ENCODE peak calls at places on chromosome 19, in five cellular contexts. One of them, this sample, is unnamed.

GRCh38 chr19:2151339-2152229 is at the start of gene AP3D1:
- DNase-seq in suprapubic skin: peak; percentile 100
- DNase-seq in ovary: peak; percentile 100
- DNase-seq in tibial nerve: peak; percentile 99
- DNase-seq in sigmoid colon: peak; percentile 100
- DNase-seq in this sample: peak; percentile 100

GRCh38 chr19:38616265-38616664 is 1.5 kb downstream of the MAP4K1 start:
- DNase-seq in sigmoid colon: no peak
- DNase-seq in tibial nerve: no peak
- DNase-seq in ovary: no peak
- DNase-seq in suprapubic skin: no peak
- DNase-seq in this sample: no peak

GRCh38 chr19:22503524-22503923 is 81.4 kb upstream of the ZNF98 start:
- DNase-seq in sigmoid colon: no peak
- DNase-seq in ovary: no peak
- DNase-seq in tibial nerve: no peak
- DNase-seq in suprapubic skin: no peak
- DNase-seq in this sample: no peak

GRCh38 chr19:32550666-32551065 is 30.3 kb upstream of the PDCD5 start:
- DNase-seq in tibial nerve: no peak
- DNase-seq in suprapubic skin: no peak
- DNase-seq in ovary: no peak
- DNase-seq in sigmoid colon: no peak
- DNase-seq in this sample: no peak

GRCh38 chr19:7862413-7862951 is 11.7 kb downstream of the PRR36 start:
- DNase-seq in suprapubic skin: peak; percentile 80
- DNase-seq in tibial nerve: no peak
- DNase-seq in sigmoid colon: no peak
- DNase-seq in ovary: peak; percentile 62
- DNase-seq in this sample: peak; percentile 94

GRCh38 chr19:35253316-35254286 is 4.8 kb downstream of the LSR start:
- DNase-seq in sigmoid colon: peak; percentile 57
- DNase-seq in tibial nerve: no peak
- DNase-seq in ovary: no peak
- DNase-seq in suprapubic skin: no peak
- DNase-seq in this sample: no peak

GRCh38 chr19:13169769-13170168 is 19.6 kb downstream of the IER2 start:
- DNase-seq in ovary: no peak
- DNase-seq in sigmoid colon: no peak
- DNase-seq in suprapubic skin: no peak
- DNase-seq in tibial nerve: no peak
- DNase-seq in this sample: no peak

GRCh38 chr19:16376649-16377048 is 52.0 kb downstream of the KLF2 start:
- DNase-seq in suprapubic skin: no peak
- DNase-seq in ovary: peak; percentile 29
- DNase-seq in sigmoid colon: no peak
- DNase-seq in tibial nerve: no peak
- DNase-seq in this sample: no peak

GRCh38 chr19:2433854-2434253 is 6.5 kb upstream of the TIMM13 start:
- DNase-seq in suprapubic skin: no peak
- DNase-seq in ovary: no peak
- DNase-seq in sigmoid colon: no peak
- DNase-seq in tibial nerve: no peak
- DNase-seq in this sample: no peak

GRCh38 chr19:3434630-3435553 is 45.4 kb downstream of the SMIM24 start:
- DNase-seq in sigmoid colon: peak; percentile 98
- DNase-seq in suprapubic skin: peak; percentile 96
- DNase-seq in tibial nerve: peak; percentile 87
- DNase-seq in ovary: peak; percentile 95
- DNase-seq in this sample: peak; percentile 95
- TF ChIP-seq EP300 in sigmoid colon: no peak
- TF ChIP-seq EP300 in suprapubic skin: no peak
- TF ChIP-seq EP300 in tibial nerve: peak; percentile 83
- TF ChIP-seq EP300 in ovary: peak; percentile 10
- TF ChIP-seq EP300 in this sample: no peak

DNA sequence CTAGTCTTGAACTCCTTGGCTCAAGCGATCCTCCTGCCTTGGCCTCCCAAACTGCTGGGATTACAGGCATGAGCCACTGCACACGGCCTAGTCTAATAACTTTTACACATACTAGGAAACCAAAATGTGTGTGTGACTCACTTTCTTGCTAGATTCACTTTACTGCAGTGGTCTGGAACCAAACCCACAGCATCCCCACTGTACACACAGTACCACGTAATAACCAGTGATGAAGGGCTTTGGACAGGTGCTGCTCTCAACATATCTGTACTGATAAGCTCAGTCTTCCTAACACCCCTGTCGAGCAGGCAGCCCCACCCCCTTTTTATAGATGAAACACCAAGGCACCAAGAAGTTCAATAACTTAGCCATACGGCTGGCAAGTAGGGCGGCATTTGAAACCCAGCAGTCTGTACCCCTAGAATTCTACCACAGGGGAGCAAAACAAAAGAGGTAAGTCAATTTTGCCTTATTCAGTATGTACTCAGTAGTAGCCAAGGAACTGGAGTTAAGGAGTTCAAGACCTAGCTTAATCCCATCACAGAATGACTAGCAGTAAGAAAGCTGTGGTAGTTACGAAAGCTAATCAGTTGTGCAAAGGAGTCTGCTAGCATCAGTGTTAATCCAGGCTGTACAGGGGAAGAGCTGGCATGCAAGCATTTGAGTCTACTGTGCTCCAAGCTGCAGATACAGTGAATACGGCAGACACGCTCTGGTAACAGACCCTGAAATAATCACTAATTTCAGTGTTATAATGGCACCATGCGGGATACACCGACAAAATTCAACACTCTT is 4.9 kb downstream of the DNMT1 start:
- DNase-seq in tibial nerve: no peak
- DNase-seq in suprapubic skin: no peak
- DNase-seq in ovary: no peak
- DNase-seq in sigmoid colon: no peak
- DNase-seq in this sample: no peak
- H3K4me1 ChIP-seq in tibial nerve: peaks cover 12% of the 10 kb centered on the region
- H3K4me1 ChIP-seq in suprapubic skin: peaks cover 34% of the 10 kb centered on the region
- H3K4me1 ChIP-seq in ovary: peaks cover 4% of the 10 kb centered on the region
- H3K4me1 ChIP-seq in sigmoid colon: peaks cover 2% of the 10 kb centered on the region
- H3K4me1 ChIP-seq in this sample: peaks cover 16% of the 10 kb centered on the region

GRCh38 chr19:57279418-57280164 is 694 bp upstream of the ZNF460 start:
- DNase-seq in tibial nerve: peak; percentile 86
- DNase-seq in suprapubic skin: peak; percentile 93
- DNase-seq in ovary: peak; percentile 93
- DNase-seq in sigmoid colon: peak; percentile 96
- DNase-seq in this sample: peak; percentile 92
- TF ChIP-seq EP300 in tibial nerve: no peak
- TF ChIP-seq EP300 in suprapubic skin: no peak
- TF ChIP-seq EP300 in ovary: peak; percentile 98
- TF ChIP-seq EP300 in sigmoid colon: no peak
- TF ChIP-seq EP300 in this sample: peak; percentile 93

DNA sequence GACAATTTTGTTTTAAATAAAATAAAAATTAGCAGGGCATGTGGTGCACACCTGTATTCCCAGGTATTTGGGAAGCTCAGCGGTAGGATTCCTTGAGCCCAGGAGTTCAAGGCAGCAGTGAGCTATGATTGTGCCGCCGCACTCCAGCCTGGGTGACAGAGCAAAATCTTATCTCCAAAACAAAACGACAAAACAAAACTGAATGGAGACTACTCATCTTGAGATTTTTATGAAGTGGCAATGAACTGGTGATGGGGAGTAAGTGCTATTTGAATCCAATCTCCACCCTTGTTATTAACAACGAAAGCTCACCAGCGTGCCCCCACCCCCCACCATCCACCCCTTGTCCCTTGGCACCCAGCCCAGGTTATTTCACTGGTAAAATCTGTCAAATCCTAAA is 45.2 kb upstream of the URI1 start:
- DNase-seq in tibial nerve: no peak
- DNase-seq in sigmoid colon: no peak
- DNase-seq in ovary: no peak
- DNase-seq in suprapubic skin: no peak
- DNase-seq in this sample: no peak
- H3K4me1 ChIP-seq in tibial nerve: no peaks in the 10 kb centered on the region
- H3K4me1 ChIP-seq in sigmoid colon: no peaks in the 10 kb centered on the region
- H3K4me1 ChIP-seq in ovary: no peaks in the 10 kb centered on the region
- H3K4me1 ChIP-seq in suprapubic skin: no peaks in the 10 kb centered on the region
- H3K4me1 ChIP-seq in this sample: no peaks in the 10 kb centered on the region

GRCh38 chr19:14567079-14567478 is 4.8 kb downstream of the NDUFB7 start:
- DNase-seq in tibial nerve: no peak
- DNase-seq in sigmoid colon: no peak
- DNase-seq in suprapubic skin: no peak
- DNase-seq in ovary: no peak
- DNase-seq in this sample: no peak

GRCh38 chr19:14570864-14571527 is 870 bp downstream of the NDUFB7 start:
- DNase-seq in sigmoid colon: no peak
- DNase-seq in ovary: no peak
- DNase-seq in tibial nerve: no peak
- DNase-seq in suprapubic skin: no peak
- DNase-seq in this sample: peak; percentile 54

GRCh38 chr19:14576363-14576762 is 4.5 kb upstream of the NDUFB7 start:
- DNase-seq in sigmoid colon: no peak
- DNase-seq in ovary: no peak
- DNase-seq in tibial nerve: no peak
- DNase-seq in suprapubic skin: no peak
- DNase-seq in this sample: no peak

GRCh38 chr19:14575428-14575980 is 3.6 kb upstream of the NDUFB7 start:
- DNase-seq in tibial nerve: no peak
- DNase-seq in sigmoid colon: no peak
- DNase-seq in ovary: no peak
- DNase-seq in suprapubic skin: no peak
- DNase-seq in this sample: no peak

GRCh38 chr19:14571695-14572490 is at the start of gene NDUFB7:
- DNase-seq in sigmoid colon: peak; percentile 96
- DNase-seq in suprapubic skin: peak; percentile 94
- DNase-seq in ovary: peak; percentile 85
- DNase-seq in tibial nerve: peak; percentile 86
- DNase-seq in this sample: peak; percentile 98
- TF ChIP-seq EP300 in sigmoid colon: no peak
- TF ChIP-seq EP300 in suprapubic skin: no peak
- TF ChIP-seq EP300 in ovary: no peak
- TF ChIP-seq EP300 in tibial nerve: peak; percentile 91
- TF ChIP-seq EP300 in this sample: no peak

GRCh38 chr19:40806385-40807146 is 7.6 kb downstream of the EGLN2 start:
- DNase-seq in sigmoid colon: peak; percentile 92
- DNase-seq in suprapubic skin: peak; percentile 93
- DNase-seq in tibial nerve: peak; percentile 84
- DNase-seq in ovary: peak; percentile 86
- DNase-seq in this sample: peak; percentile 93
- H3K4me1 ChIP-seq in sigmoid colon: no peaks in the 10 kb centered on the region
- H3K4me1 ChIP-seq in suprapubic skin: peaks cover 90% of the 10 kb centered on the region
- H3K4me1 ChIP-seq in tibial nerve: peaks cover 75% of the 10 kb centered on the region
- H3K4me1 ChIP-seq in ovary: peaks cover 43% of the 10 kb centered on the region
- H3K4me1 ChIP-seq in this sample: peaks cover 88% of the 10 kb centered on the region

DNA sequence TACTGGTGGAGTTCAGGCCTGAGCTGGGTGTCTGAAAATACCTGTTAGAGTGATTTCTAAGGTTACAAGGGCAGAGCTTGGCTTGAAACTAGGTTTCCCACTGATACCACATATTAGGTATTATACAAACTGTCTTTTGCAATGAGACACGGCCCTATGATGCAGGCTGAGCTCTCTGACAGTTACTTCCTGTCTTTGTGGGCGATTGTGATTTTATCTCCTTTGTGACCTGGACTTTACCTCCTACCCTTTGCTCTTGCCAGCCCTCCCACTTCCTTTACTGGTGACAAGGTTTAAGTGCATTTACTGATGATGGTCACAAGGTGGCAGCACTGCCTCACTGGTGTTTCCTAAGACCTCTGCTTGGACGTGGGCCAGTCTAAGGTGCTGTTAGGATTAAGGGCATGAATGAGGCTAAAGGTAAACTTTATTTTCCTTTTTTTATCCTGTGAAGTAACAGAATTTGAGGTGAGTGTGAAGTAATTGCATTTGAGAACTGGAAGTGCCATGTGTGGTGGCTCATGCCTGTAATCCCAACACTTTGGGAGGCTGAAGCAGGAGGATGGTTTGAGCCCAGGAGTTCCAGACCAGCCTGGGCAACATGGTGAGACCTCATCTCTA is 7.7 kb upstream of the CXCL17 start:
- DNase-seq in suprapubic skin: peak; percentile 81
- DNase-seq in tibial nerve: peak; percentile 86
- DNase-seq in ovary: peak; percentile 75
- DNase-seq in sigmoid colon: peak; percentile 89
- DNase-seq in this sample: peak; percentile 91
- TF ChIP-seq EP300 in suprapubic skin: no peak
- TF ChIP-seq EP300 in tibial nerve: no peak
- TF ChIP-seq EP300 in ovary: no peak
- TF ChIP-seq EP300 in sigmoid colon: no peak
- TF ChIP-seq EP300 in this sample: no peak

GRCh38 chr19:29535984-29536508 is 10.3 kb downstream of the VSTM2B start:
- DNase-seq in ovary: no peak
- DNase-seq in suprapubic skin: no peak
- DNase-seq in tibial nerve: no peak
- DNase-seq in sigmoid colon: peak; percentile 11
- DNase-seq in this sample: no peak
- H3K4me1 ChIP-seq in ovary: no peaks in the 10 kb centered on the region
- H3K4me1 ChIP-seq in suprapubic skin: no peaks in the 10 kb centered on the region
- H3K4me1 ChIP-seq in tibial nerve: no peaks in the 10 kb centered on the region
- H3K4me1 ChIP-seq in sigmoid colon: no peaks in the 10 kb centered on the region
- H3K4me1 ChIP-seq in this sample: no peaks in the 10 kb centered on the region

This sample was measured in upper lobe of left lung.